ENCODE peak calls at places on chromosomes 6 and 20, in six cellular contexts. T is neural progenitor cell; F is kidney tubule cell; V is activated CD4-positive, alpha-beta T cell treated with anti-CD3 and anti-CD28 coated beads, Interleukin-2, amount 10 ng/mL, durations not matched to agents 24 days and 14 days; P is T follicular helper cell; Y is activated naive CD8-positive, alpha-beta T cell treated with anti-CD3 and anti-CD28 coated beads, Interleukin-2, amount 50 U/mL, for 24 hours. L is an unnamed sample.

GRCh38 chr6:102114402-102114801 is 720.9 kb downstream of the GRIK2 start:
- DNase-seq in T (peak), F (no peak), V (no peak), P (no peak), Y (no peak), L (no peak)

GRCh38 chr6:19536838-19537237 is 300.3 kb upstream of the ID4 start:
- DNase-seq in T (no peak), F (no peak), V (no peak), P (no peak), Y (no peak), L (no peak)

GRCh38 chr20:3635346-3635745 is 27.9 kb downstream of the GFRA4 start:
- DNase-seq in T (no peak), F (no peak), V (no peak), P (no peak), Y (no peak), L (no peak)

GRCh38 chr6:18389479-18389878 is 2.3 kb downstream of the RNF144B start:
- DNase-seq in T (no peak), F (no peak), V (no peak), P (no peak), Y (no peak), L (no peak)

GRCh38 chr6:44133003-44133931 is 5.9 kb downstream of the TMEM63B start:
- DNase-seq in T (peak), F (no peak), V (no peak), P (no peak), Y (no peak), L (no peak)

GRCh38 chr6:41497994-41498393 is 48.2 kb upstream of the FOXP4 start:
- DNase-seq in T (no peak), F (peak), V (no peak), P (no peak), Y (no peak), L (no peak)

GRCh38 chr6:44556046-44556445 is 168.5 kb downstream of the CDC5L start:
- DNase-seq in T (no peak), F (peak), V (no peak), P (no peak), Y (no peak), L (no peak)

GRCh38 chr6:116596815-116597214 is 19.5 kb upstream of the RSPH4A start:
- DNase-seq in T (peak), F (no peak), V (no peak), P (no peak), Y (no peak), L (no peak)

GRCh38 chr6:150936021-150936555 is 70.6 kb downstream of the MTHFD1L start:
- DNase-seq in T (no peak), F (no peak), V (no peak), P (no peak), Y (no peak), L (no peak)

GRCh38 chr20:62627901-62628612 is 14.2 kb upstream of the SLCO4A1 start:
- DNase-seq in T (no peak), F (peak), V (no peak), P (no peak), Y (no peak), L (no peak)

GRCh38 chr20:61753196-61753942 is 312.3 kb downstream of the TAF4 start:
- DNase-seq in T (no peak), F (peak), V (no peak), P (no peak), Y (no peak), L (no peak)

GRCh38 chr6:70413829-70414494 is 654 bp downstream of the FAM135A start:
- DNase-seq in T (peak), F (peak), V (peak), P (no peak), Y (no peak), L (no peak)

GRCh38 chr6:167644404-167645132 is 182.1 kb upstream of the AFDN start:
- DNase-seq in T (no peak), F (no peak), V (no peak), P (no peak), Y (no peak), L (no peak)